ENCODE peak calls at places on chromosomes 1 and 21, in five cellular contexts. W, Z, V, Q and T are unnamed samples.

GRCh38 chr1:198729195-198729863 is 90.5 kb downstream of the PTPRC start:
- DNase-seq in Q (no peak), Z (no peak), W (no peak), V (no peak), T (no peak)

GRCh38 chr1:182207300-182207699 is 145.8 kb upstream of the ZNF648 start:
- DNase-seq in Q (no peak), V (no peak), Z (no peak), W (no peak), T (no peak)

GRCh38 chr21:45853703-45854342 is 127.7 kb upstream of the COL6A1 start:
- DNase-seq in V (no peak), Z (no peak), Q (no peak), W (no peak), T (no peak)

GRCh38 chr1:78830321-78830720 is 176.2 kb downstream of the ADGRL4 start:
- DNase-seq in V (no peak), W (peak), Q (no peak), Z (no peak), T (no peak)

GRCh38 chr21:42093991-42094417 is 22.9 kb downstream of the UMODL1 start:
- DNase-seq in W (peak), Z (peak), Q (peak), V (no peak), T (no peak)

GRCh38 chr1:27488523-27489138 is 1.3 kb downstream of the WASF2 start:
- DNase-seq in Q (peak), V (no peak), Z (peak), W (peak), T (no peak)

GRCh38 chr1:5945445-5945844 is 46.8 kb downstream of the NPHP4 start:
- DNase-seq in Z (no peak), V (no peak), Q (no peak), W (no peak), T (no peak)

GRCh38 chr1:43247256-43247921 is 22.4 kb upstream of the TMEM125 start:
- DNase-seq in Q (no peak), W (no peak), V (no peak), Z (no peak), T (no peak)

GRCh38 chr1:230867903-230868735 is at the start of gene C1orf198:
- DNase-seq in V (peak), W (no peak), Q (peak), Z (peak), T (peak)

GRCh38 chr1:180588121-180588520 is 29.4 kb downstream of the OVAAL start:
- DNase-seq in Q (no peak), W (no peak), Z (no peak), V (no peak), T (no peak)

GRCh38 chr1:30381266-30381665 is 342.1 kb downstream of the MATN1 start:
- DNase-seq in W (no peak), Q (no peak), V (no peak), Z (no peak), T (no peak)

GRCh38 chr1:206706298-206706791 is 21.6 kb downstream of the MAPKAPK2 start:
- DNase-seq in W (peak), Z (peak), Q (peak), V (no peak), T (no peak)

GRCh38 chr1:176896216-176896615 is 268.3 kb downstream of the ASTN1 start:
- DNase-seq in Z (no peak), W (no peak), V (no peak), Q (no peak), T (no peak)

GRCh38 chr1:147292635-147293251 is 50.3 kb downstream of the CHD1L start:
- DNase-seq in V (no peak), Z (peak), Q (peak), W (peak), T (no peak)

GRCh38 chr1:219699870-219700269 is 87.0 kb upstream of the ZC3H11B start:
- DNase-seq in Z (peak), V (no peak), W (no peak), Q (no peak), T (no peak)

GRCh38 chr1:44029260-44029910 is 1.9 kb downstream of the SLC6A9 start:
- DNase-seq in V (no peak), W (no peak), Z (no peak), Q (no peak), T (no peak)

GRCh38 chr1:19344372-19344810 is 32.3 kb downstream of the SLC66A1 start:
- DNase-seq in V (peak), Z (peak), W (peak), Q (no peak), T (peak)

GRCh38 chr1:93749487-93749886 is 67.8 kb upstream of the BCAR3 start:
- DNase-seq in W (no peak), V (no peak), Q (no peak), Z (no peak), T (no peak)

GRCh38 chr1:183195146-183195571 is 9.1 kb downstream of the LAMC2 start:
- DNase-seq in Z (no peak), W (peak), Q (peak), V (no peak), T (no peak)

GRCh38 chr1:228555074-228555989 is 68.2 kb downstream of the RNF187 start:
- DNase-seq in Q (no peak), V (peak), W (no peak), Z (peak), T (no peak)

GRCh38 chr1:37035828-37036666 is 1.7 kb upstream of the GRIK3 start:
- DNase-seq in W (no peak), Q (no peak), Z (no peak), V (no peak), T (no peak)

GRCh38 chr1:228145498-228146425 is 4.0 kb upstream of the GJC2 start:
- DNase-seq in Z (no peak), W (no peak), Q (no peak), V (no peak), T (no peak)

GRCh38 chr1:181503130-181503810 is 20.0 kb downstream of the CACNA1E start:
- DNase-seq in V (no peak), Q (no peak), W (peak), Z (no peak), T (peak)

GRCh38 chr1:166907051-166907450 is 31.0 kb upstream of the TADA1 start:
- DNase-seq in W (no peak), V (no peak), Z (no peak), Q (no peak), T (no peak)

GRCh38 chr1:37035014-37035686 is 835 bp upstream of the GRIK3 start:
- DNase-seq in Q (no peak), Z (no peak), W (no peak), V (no peak), T (no peak)

GRCh38 chr1:153880962-153881361 is 41.8 kb downstream of the GATAD2B start:
- DNase-seq in W (peak), Q (peak), V (peak), Z (peak), T (no peak)

GRCh38 chr1:2228684-2229031 is 539 bp downstream of the SKI start:
- DNase-seq in W (peak), V (no peak), Q (no peak), Z (peak), T (no peak)

GRCh38 chr1:201739492-201740085 is 89.4 kb upstream of the IPO9 start:
- DNase-seq in W (peak), V (peak), Z (peak), Q (no peak), T (peak)

GRCh38 chr21:34886554-34887385 is 162.3 kb downstream of the RUNX1 start:
- DNase-seq in V (peak), Z (peak), Q (no peak), W (peak), T (no peak)

DNA sequence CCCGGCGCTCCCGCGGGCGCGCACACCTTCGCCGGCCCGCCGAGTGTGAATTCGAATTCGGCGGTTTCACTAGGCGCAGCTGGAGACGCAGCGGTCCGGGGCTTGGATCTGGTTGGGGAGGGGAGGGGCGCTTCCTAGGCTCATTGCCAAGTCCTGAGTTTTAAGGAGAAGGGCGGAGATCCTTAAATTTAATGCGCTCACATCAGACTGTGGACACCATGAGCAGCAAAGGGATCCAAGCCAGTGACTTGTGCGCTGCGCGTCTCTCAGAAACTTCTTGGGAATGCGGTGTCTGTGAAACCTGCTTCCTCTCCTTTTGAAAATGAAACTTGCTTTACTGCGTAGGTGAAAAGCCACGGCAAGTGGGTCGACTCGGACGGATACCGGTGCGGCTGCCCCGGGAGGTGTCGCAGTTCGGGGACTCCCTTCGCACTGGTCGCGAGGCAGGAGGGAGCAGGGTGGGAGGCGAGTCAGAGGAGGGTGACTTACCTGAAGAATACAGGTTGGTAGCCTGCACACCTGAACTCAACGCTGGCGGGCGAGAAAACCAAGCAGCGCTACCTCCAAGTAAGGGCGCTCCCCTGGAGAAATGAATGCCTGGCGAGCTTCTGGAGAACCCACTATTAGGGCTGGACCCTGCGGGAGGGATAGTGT is 887 bp downstream of the TENT5C start:
- DNase-seq in V (peak), Z (peak), Q (peak), W (peak), T (no peak)
- TF ChIP-seq CTCF in V (no peak), Z (no peak), Q (no peak), W (no peak), T (no peak)

DNA sequence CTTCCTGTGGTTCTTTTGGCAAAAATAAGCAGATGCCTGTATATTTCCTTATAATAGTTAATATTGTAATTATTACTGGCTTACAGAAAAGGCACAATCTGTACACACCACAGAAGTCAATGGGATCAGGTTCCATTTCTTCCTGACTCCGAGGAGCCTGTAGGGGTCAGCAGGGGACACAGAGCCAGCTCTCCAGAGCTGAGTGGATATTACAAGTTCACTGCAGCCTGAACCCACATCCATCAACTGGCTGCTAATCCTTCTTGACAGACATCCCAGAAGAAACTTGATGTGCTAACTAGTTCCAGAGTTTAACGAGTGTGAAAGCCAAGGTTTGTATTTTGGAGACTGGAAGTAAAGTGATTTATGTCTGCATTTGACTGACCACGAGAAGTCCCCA is 203.8 kb downstream of the LMX1A start:
- DNase-seq in Q (no peak), Z (no peak), V (no peak), W (no peak), T (no peak)
- TF ChIP-seq CTCF in Q (no peak), Z (no peak), V (no peak), W (peak), T (peak)

DNA sequence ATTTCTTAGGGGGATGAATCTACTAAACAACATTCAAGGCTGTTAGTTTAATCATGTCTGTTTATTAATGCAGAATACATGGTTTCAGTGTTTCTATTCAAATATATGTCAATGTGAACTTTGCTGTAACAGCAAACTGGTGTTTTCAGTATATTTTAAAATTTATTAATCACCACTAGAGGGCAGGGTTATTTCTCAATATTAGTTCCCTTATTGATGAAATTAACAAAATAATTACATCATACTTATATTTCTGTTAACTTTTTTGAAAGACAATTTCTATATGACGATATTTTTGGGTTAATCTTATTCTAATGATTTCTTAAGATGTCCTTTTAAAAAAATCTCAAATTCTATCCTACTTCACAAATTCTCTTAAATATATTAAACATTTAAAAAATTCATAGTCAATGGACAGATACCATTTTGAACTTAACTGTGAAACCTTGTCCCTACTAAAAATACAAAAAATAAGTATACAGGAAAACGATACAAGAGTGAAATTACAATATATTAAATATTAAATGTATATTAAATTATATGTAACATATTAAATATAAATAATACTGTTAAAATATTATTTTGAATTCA is 1034.1 kb upstream of the PRMT6 start:
- DNase-seq in Q (no peak), V (no peak), Z (peak), W (peak), T (no peak)
- TF ChIP-seq CTCF in Q (peak), V (no peak), Z (peak), W (peak), T (peak)

DNA sequence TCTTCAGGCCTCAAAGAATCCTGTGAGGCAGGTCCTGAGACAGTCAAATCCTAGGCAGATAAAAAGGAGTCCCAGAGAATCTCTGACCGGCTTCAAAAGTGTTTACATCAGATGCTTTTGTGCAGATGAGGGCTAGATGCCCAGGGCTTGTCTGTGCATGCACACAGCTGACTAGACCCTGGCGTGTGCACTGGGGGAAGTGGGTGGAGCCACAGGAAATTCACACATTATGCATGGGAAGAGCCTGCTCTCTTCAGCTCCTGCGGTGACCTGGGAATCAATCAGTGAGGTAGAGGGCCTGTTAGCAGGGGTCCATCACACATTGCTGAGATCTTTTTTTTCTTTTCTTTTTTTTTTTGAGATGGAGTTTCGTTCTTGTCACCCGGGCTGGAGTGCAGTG is 36.6 kb upstream of the NHLH2 start:
- DNase-seq in Z (peak), Q (no peak), W (no peak), V (no peak), T (no peak)
- TF ChIP-seq CTCF in Z (no peak), Q (no peak), W (no peak), V (no peak), T (no peak)

DNA sequence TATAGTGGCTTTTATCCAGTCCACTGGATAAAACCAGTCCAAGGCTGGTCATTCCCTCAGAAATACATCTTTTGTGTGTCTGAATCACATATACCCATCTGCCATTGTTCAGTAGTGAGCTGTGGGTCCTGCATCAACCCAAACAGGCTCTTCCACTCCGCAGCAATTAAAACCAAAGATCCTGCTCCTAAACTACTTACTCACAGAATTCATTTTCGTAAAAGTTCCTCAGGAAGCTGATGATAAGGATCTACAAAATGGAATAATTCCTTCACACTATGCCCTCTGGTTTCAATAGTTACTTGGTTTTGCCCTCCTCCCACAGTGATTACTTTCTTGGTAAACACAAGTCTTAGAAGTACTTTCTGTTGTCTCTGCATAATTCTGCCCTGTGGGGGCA is 5.1 kb upstream of the MFSD2A start:
- DNase-seq in Z (no peak), V (no peak), Q (no peak), W (no peak), T (no peak)
- TF ChIP-seq CTCF in Z (no peak), V (no peak), Q (no peak), W (no peak), T (no peak)

DNA sequence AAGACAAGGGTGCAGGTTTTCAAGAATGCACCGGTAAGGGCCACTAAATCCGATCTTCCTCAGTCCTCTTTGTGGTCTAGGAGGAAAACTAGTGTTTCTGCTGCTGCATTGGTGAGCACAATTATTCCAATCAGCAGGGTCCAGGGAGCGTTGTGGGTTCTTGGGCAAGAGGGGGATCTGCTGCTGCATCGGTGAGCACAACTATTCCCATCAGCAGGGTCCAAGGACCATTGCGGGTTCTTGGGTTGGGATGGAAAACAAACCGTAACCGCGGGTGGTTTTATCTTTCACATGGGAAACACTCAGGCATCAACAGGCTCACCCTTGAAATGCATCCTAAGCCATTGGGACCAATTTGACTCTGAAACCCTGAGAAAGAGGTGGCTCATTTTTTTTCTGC is 7.0 kb upstream of the PCP4L1 start:
- DNase-seq in V (no peak), Z (no peak), Q (no peak), W (no peak), T (no peak)
- TF ChIP-seq CTCF in V (no peak), Z (no peak), Q (no peak), W (no peak), T (no peak)

GRCh38 chr1:68720476-68720875 is 223.6 kb upstream of the DEPDC1 start:
- DNase-seq in Q (no peak), W (no peak), Z (no peak), V (no peak), T (no peak)
- TF ChIP-seq CTCF in Q (no peak), W (no peak), Z (no peak), V (no peak), T (no peak)

DNA sequence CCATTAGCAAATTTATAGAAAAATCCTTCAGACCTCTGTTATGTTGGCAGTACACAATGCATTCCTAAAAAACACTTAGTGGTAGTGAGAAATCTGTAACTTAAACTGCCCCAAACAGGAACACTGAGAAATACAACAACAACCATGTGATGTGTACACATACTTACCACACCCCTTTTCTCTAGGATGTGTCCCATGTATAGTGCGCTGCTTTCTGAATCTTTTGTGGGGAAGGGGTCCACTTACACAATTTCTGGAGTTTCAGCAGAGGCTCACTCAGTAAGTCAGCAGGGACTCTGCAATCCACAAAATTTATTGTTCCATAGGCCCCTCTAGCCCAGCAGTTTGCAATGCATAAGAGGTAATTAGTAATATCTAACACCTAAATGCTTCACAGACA is 115.3 kb downstream of the TGFBR3 start:
- DNase-seq in V (no peak), Z (no peak), Q (no peak), W (no peak), T (no peak)
- TF ChIP-seq CTCF in V (no peak), Z (no peak), Q (no peak), W (no peak), T (no peak)